ENCODE peak calls at places on chromosomes 6 and 20, in six cellular contexts. M is nephron progenitor cell, T is HCT116, B is MV-4-11, H is omental fat pad, L is HEK293T. X is an unnamed sample.

GRCh38 chr20:39751557-39752137 is 789.5 kb downstream of the DHX35 start:
- DNase-seq in H (no peak), L (no peak), M (no peak), T (no peak), B (no peak), X (no peak)

GRCh38 chr6:11374036-11375010 is 141.9 kb upstream of the NEDD9 start:
- DNase-seq in B (peak), T (no peak), M (no peak), L (no peak), H (no peak), X (no peak)

GRCh38 chr20:19079536-19080299 is 132.7 kb upstream of the SLC24A3 start:
- DNase-seq in T (no peak), M (no peak), H (no peak), L (no peak), B (no peak), X (peak)

GRCh38 chr6:13407709-13408695 is 79.4 kb downstream of the GFOD1 start:
- DNase-seq in T (no peak), L (no peak), M (no peak), B (peak), H (no peak), X (no peak)

GRCh38 chr6:47047479-47048411 is 5.6 kb upstream of the ADGRF1 start:
- DNase-seq in T (peak), H (no peak), L (peak), B (peak), M (peak), X (peak)

GRCh38 chr6:157614026-157614484 is 209.0 kb upstream of the SNX9 start:
- DNase-seq in M (no peak), T (no peak), H (no peak), B (peak), L (no peak), X (no peak)

GRCh38 chr6:119220452-119220851 is 129.1 kb downstream of the MAN1A1 start:
- DNase-seq in T (no peak), H (no peak), B (no peak), M (no peak), L (no peak), X (no peak)

GRCh38 chr6:24154121-24154520 is 28.1 kb downstream of the NRSN1 start:
- DNase-seq in B (no peak), T (no peak), M (no peak), L (no peak), H (no peak), X (no peak)

GRCh38 chr6:134814076-134814709 is 135.7 kb downstream of the ALDH8A1 start:
- DNase-seq in H (no peak), M (no peak), T (no peak), L (no peak), B (no peak), X (no peak)

GRCh38 chr6:169452117-169452868 is 198.6 kb upstream of the THBS2 start:
- DNase-seq in L (no peak), M (no peak), H (peak), T (peak), B (no peak), X (no peak)

GRCh38 chr20:50645253-50646068 is 45.9 kb downstream of the RIPOR3 start:
- DNase-seq in B (peak), T (peak), L (peak), M (peak), H (peak), X (peak)

GRCh38 chr6:34506718-34507117 is 40.8 kb downstream of the PACSIN1 start:
- DNase-seq in H (no peak), L (no peak), T (no peak), B (no peak), M (no peak), X (no peak)

GRCh38 chr6:167797079-167797870 is 29.4 kb upstream of the AFDN start:
- DNase-seq in H (no peak), M (no peak), T (no peak), B (no peak), L (no peak), X (no peak)

GRCh38 chr6:169445227-169445626 is 191.6 kb upstream of the THBS2 start:
- DNase-seq in H (no peak), T (no peak), M (no peak), L (no peak), B (no peak), X (no peak)

GRCh38 chr6:79717989-79718388 is 86.9 kb downstream of the SH3BGRL2 start:
- DNase-seq in H (no peak), T (no peak), B (no peak), M (no peak), L (no peak), X (no peak)

GRCh38 chr6:34284563-34285545 is 36.0 kb upstream of the SMIM29 start:
- DNase-seq in L (no peak), B (peak), T (no peak), M (no peak), H (no peak), X (no peak)

GRCh38 chr6:165889636-165890403 is 226.8 kb upstream of the PDE10A start:
- DNase-seq in L (peak), B (no peak), T (peak), H (no peak), M (peak), X (peak)

X was measured in ecto neural progenitor cell.